ENCODE peak calls at places on chromosomes 13 and 19, in five cellular contexts. O is upper lobe of right lung, M is esophagus squamous epithelium, J is tibial artery, B is uterus. U is an unnamed sample. For H3K4me1, the result is how much of the 10 kb centered on the place peaks cover.

GRCh38 chr13:65926750-65927171 is 1303.4 kb downstream of the PCDH9 start:
- DNase-seq in M (no peak), O (peak), J (no peak), B (no peak), U (no peak)

GRCh38 chr19:49830766-49831165 is 12.7 kb downstream of the MED25 start:
- DNase-seq in O (no peak), M (no peak), B (no peak), J (no peak), U (no peak)

GRCh38 chr19:55443045-55443823 is at the start of gene SHISA7:
- DNase-seq in O (no peak), B (no peak), J (no peak), M (no peak), U (no peak)

GRCh38 chr19:46731007-46731501 is 14.1 kb upstream of the PRKD2 start:
- DNase-seq in M (no peak), J (no peak), B (no peak), O (peak), U (no peak)

GRCh38 chr13:77810430-77810829 is 108.2 kb downstream of the EDNRB start:
- DNase-seq in B (no peak), M (no peak), O (no peak), J (no peak), U (no peak)

GRCh38 chr13:42633495-42633894 is 59.5 kb downstream of the TNFSF11 start:
- DNase-seq in O (no peak), J (no peak), B (no peak), M (no peak), U (no peak)

GRCh38 chr19:35206379-35206778 is 22.2 kb downstream of the FAM187B start:
- DNase-seq in B (no peak), M (no peak), J (no peak), O (no peak), U (no peak)

GRCh38 chr19:18879579-18880373 is 16.2 kb downstream of the CERS1 start:
- DNase-seq in O (no peak), B (no peak), M (no peak), J (no peak), U (no peak)

GRCh38 chr19:41843371-41843770 is 1.1 kb downstream of the LYPD4 start:
- DNase-seq in B (no peak), M (no peak), J (peak), O (peak), U (no peak)

GRCh38 chr13:40116008-40116407 is 460.5 kb downstream of the COG6 start:
- DNase-seq in J (no peak), M (no peak), O (no peak), B (peak), U (peak)

GRCh38 chr19:52936151-52936957 is 13.1 kb upstream of the ZNF888 start:
- DNase-seq in J (peak), M (no peak), B (no peak), O (no peak), U (no peak)

GRCh38 chr13:95317037-95317989 is 16.1 kb upstream of the ABCC4 start:
- DNase-seq in O (no peak), J (no peak), B (peak), M (no peak), U (no peak)

GRCh38 chr19:31413353-31413752 is 64.1 kb upstream of the TSHZ3 start:
- DNase-seq in M (no peak), J (no peak), O (no peak), B (no peak), U (no peak)

GRCh38 chr13:101447852-101448251 is 4.6 kb upstream of the ITGBL1 start:
- DNase-seq in B (no peak), J (no peak), O (no peak), M (no peak), U (no peak)

GRCh38 chr13:70613295-70613694 is 505.0 kb upstream of the KLHL1 start:
- DNase-seq in M (no peak), O (no peak), B (no peak), J (no peak), U (no peak)

GRCh38 chr13:102487330-102487729 is 85.5 kb upstream of the FGF14 start:
- DNase-seq in O (no peak), B (no peak), M (no peak), J (no peak), U (no peak)

GRCh38 chr19:49506575-49507105 is 5.8 kb upstream of the FCGRT start:
- DNase-seq in J (no peak), B (no peak), M (no peak), O (peak), U (peak)

GRCh38 chr19:18657590-18658365 is 20.9 kb downstream of the KLHL26 start:
- DNase-seq in J (peak), O (no peak), M (no peak), B (peak), U (peak)

GRCh38 chr19:42850981-42851717 is 28.4 kb downstream of the PSG1 start:
- DNase-seq in B (no peak), O (no peak), M (no peak), J (peak), U (peak)

GRCh38 chr19:30784850-30785459 is 412.8 kb downstream of the ZNF536 start:
- DNase-seq in J (no peak), O (peak), M (no peak), B (peak), U (peak)

DNA sequence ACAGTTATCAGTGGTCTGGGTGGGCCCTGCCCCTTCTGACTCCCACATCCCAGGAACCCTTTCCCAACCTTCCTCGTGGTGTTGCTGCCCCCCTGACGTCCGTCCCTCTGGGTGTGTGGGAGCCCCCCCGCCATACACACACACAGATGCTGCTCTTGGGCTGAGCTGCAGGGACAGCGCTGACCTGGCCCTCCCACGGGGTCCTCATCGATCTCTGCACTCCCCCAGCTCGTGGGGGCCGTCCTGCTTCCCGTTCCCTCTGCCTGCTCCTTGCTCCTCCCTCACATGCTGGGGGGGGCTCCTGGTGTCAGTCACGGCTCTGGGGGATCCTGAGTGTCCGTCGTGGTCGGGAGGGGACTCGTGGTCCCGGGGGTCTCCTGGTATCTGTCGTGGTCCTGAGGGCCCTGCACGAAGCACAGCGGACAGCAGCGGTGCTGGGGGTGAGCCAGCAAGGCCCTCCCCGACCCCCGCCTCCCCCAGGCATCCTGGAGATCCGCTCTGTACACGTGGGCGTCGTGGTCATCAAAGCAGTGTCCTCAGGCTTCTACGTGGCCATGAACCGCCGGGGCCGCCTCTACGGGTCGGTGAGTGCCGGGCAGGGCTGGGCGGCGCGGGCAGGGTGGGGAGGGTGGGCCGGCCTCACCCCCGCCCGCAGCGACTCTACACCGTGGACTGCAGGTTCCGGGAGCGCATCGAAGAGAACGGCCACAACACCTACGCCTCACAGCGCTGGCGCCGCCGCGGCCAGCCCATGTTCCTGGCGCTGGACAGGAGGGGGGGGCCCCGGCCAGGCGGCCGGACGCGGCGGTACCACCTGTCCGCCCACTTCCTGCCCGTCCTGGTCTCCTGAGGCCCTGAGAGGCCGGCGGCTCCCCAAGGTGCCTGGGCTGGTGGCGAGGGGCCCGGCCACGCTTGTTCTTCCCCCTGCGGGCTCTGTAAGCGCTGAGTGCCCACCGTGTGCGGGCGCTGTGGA is 3.4 kb downstream of the FGF22 start:
- DNase-seq in O (no peak), B (no peak), M (no peak), J (no peak), U (no peak)
- H3K4me1 ChIP-seq in O (under half), B (under half), M (under half), J (under half), U (under half)

GRCh38 chr19:16283103-16283469 is 41.5 kb upstream of the KLF2 start:
- DNase-seq in O (no peak), J (no peak), M (no peak), B (no peak), U (no peak)
- H3K4me3 ChIP-seq in O (peak), J (peak), M (peak), B (peak), U (peak)

GRCh38 chr13:48582086-48582485 is 49.2 kb upstream of the RCBTB2 start:
- DNase-seq in J (no peak), M (no peak), O (no peak), B (no peak), U (no peak)
- H3K4me1 ChIP-seq in J (under half), M (under half), O (under half), B (under half), U (under half)

DNA sequence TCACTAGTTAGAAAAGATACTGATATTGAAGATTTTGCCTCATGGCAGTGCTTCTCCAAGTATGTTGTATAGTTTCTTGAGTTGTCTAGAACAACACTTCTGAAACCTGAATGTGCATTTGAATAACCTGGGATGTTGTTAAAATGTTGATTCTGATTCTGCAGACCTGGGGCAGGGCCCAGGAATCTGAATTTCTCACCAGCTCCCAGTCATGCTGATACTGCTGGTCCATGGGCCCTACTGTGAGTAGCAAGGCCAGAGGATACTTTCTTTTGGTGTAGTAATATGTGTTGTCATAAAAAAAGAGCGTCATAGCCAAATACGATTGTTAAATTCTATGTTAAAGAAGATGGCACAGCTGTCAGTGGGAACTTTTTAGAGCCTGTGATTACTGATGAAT is 41.6 kb upstream of the C1QTNF9 start:
- DNase-seq in B (no peak), O (no peak), M (no peak), J (no peak), U (no peak)
- H3K4me3 ChIP-seq in B (no peak), O (peak), M (peak), J (no peak), U (peak)

DNA sequence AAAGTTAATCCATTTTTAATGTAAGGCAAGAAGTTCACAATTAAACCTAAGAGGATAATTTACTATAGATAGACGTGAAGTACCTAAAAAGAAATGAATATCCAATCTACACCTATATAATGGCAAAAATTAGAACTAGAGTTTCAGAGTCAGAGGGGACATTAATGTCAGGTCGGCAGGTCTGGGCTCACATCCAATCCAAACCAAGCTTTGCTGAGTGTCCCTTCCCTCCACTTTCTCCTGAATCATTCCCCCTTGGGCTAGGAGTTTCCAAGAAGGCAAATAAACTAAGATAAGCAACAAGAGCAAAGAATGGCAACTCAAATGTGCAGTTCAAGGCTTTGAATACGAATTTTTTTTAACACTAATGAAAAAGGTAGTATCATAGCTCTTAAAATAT is 2.9 kb downstream of the FLT3 start:
- DNase-seq in B (no peak), J (no peak), O (no peak), M (no peak), U (no peak)
- H3K4me1 ChIP-seq in B (under half), J (under half), O (under half), M (under half), U (under half)

DNA sequence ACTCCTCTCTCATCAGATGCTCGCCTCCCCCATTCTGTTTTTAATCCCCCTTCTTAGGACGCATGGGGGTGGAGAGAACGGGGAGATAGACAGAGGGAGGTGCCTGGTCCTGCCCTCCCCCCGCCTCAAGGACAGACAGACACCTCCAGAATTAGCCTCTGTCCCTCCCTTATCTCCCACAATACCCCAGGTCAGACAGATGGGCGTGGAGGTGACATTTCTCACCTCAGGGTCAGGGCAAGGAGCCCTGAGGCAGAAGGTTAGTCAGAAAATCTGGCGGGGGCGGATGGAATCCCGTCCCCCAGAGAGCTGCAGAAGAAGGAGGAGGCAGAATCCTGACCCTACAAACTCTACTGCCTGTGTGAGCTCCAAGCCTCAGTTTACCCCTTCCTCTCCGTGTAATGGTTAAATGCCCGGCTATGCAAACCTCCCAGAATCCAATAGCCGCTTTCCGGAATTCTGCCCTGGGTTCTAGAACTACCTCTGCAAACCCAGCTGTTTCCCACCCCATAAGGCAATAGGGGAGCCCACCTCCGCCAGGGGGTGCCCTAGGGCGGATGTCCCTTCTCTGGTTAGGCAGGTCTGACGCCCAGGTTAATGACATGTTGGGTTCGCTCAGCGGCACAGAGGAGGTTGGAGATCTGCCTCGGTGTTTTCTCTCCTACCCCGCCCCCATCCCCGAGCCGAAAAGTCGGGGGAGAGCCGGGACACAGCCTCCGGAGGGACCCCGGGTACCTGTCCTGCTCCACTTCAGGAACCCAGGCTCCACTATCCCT is 900 bp downstream of the PPP1R13L start:
- DNase-seq in J (no peak), O (peak), B (peak), M (no peak), U (no peak)
- H3K4me3 ChIP-seq in J (peak), O (peak), B (peak), M (peak), U (no peak)

DNA sequence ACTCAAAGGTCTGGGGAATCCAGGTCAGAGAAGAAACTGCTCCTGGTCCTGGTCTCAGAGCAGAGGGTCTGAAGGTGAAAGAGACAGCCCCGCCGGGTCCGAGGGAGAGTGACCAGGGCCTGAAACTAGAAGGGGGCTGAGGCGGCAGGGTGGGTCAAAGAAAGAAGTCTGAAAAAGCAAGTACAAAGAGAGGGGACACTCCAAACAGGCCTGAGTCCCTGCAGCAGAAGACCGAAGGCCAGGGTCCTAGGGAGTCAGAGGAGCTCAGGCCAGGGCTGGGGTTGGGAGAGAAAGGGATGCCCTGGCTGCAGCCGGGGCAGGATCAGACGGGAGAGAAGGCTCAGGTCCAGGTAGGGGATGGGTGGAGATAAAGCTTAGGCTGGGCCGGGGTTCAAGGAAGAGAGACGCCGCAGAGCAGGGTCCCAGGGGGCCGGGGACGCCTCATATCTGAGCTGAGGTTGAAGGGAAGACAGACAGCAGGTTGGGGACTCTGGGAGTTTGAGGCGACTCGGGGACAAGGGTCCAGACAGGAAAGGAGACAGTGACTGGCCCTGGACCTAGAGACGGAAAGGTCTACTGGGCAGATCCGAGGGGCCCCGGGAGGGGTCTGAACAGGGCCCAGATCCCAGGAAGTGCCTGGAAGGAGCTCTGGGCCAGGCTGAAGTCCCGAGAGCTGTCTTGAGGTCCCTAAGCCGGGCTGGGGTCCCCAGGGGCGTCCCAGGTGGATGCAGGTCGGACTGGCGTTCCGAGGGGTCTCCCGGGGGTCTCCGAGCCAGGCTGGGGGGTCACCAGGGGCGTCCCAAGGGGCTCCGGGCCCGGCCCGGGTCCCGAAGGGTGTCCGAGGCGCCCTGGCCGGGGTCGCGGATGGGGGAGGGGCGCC is 795 bp downstream of the MLLT1 start:
- DNase-seq in O (no peak), J (no peak), M (no peak), B (peak), U (no peak)
- H3K4me1 ChIP-seq in O (half or more), J (half or more), M (under half), B (under half), U (half or more)

DNA sequence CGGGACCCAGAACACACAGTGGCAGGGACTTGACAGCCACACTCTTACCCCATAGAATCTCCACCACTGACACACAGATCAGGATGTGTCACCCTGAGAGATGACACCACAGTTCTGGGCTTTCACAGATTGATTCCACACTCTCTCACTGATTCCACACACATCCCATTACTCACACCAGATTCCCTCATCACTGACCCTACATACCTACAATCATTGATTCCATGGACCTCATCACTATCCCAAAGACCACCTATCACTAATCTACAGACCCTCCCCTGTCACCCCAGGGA is 57.6 kb upstream of the ZNF527 start:
- DNase-seq in O (no peak), M (no peak), J (no peak), B (no peak), U (no peak)
- H3K4me3 ChIP-seq in O (no peak), M (no peak), J (no peak), B (no peak), U (no peak)

U was measured in tibial nerve.